ENCODE peak calls at places on chromosome 4, in nine cellular contexts. X is stimulated activated CD8-positive, alpha-beta memory T cell treated with anti-CD3 and anti-CD28 coated beads, Interleukin-7, amount 100 ng/mL, for 1 hour; W is cardiac septum; C is mucosa of descending colon; B is NCI-H1105; Z is hypothalamus; E is stimulated activated CD4-positive, alpha-beta T cell treated with anti-CD3 and anti-CD28 coated beads, Interleukin-2, amount 100 ng/mL, for 48 hours; K is astrocyte of the hippocampus; S is HT1080. O is an unnamed sample.

GRCh38 chr4:87152310-87153061 is 67.9 kb downstream of the KLHL8 start:
- DNase-seq in X (no peak), W (no peak), C (no peak), B (no peak), Z (no peak), E (no peak), K (no peak), S (peak; percentile 23), O (no peak)

GRCh38 chr4:69066945-69067344 is 29.3 kb upstream of the UGT2B7 start:
- DNase-seq in X (no peak), W (no peak), C (no peak), B (no peak), Z (no peak), E (no peak), K (no peak), S (peak; percentile 61), O (peak; percentile 27)

GRCh38 chr4:105808459-105809041 is 86.7 kb upstream of the NPNT start:
- DNase-seq in X (no peak), W (no peak), C (no peak), B (no peak), Z (no peak), E (no peak), K (peak; percentile 60), S (peak; percentile 62), O (no peak)

GRCh38 chr4:125828316-125828715 is 513.6 kb downstream of the FAT4 start:
- DNase-seq in X (no peak), W (no peak), C (no peak), B (no peak), Z (no peak), E (no peak), K (no peak), S (no peak), O (no peak)

GRCh38 chr4:140027135-140027534 is 126.8 kb downstream of the MAML3 start:
- DNase-seq in X (no peak), W (no peak), C (no peak), B (no peak), Z (no peak), E (no peak), K (no peak), S (no peak), O (no peak)

GRCh38 chr4:40648141-40648540 is 18.5 kb upstream of the RBM47 start:
- DNase-seq in X (no peak), W (no peak), C (no peak), B (no peak), Z (no peak), E (no peak), K (no peak), S (no peak), O (no peak)

GRCh38 chr4:150743564-150744342 is 161.8 kb downstream of the MAB21L2 start:
- DNase-seq in X (no peak), W (no peak), C (no peak), B (no peak), Z (no peak), E (no peak), K (no peak), S (no peak), O (no peak)

GRCh38 chr4:2136736-2137135 is 77.6 kb downstream of the NAT8L start:
- DNase-seq in X (no peak), W (no peak), C (no peak), B (no peak), Z (no peak), E (no peak), K (no peak), S (no peak), O (no peak)

GRCh38 chr4:106021737-106022410 is 126.6 kb downstream of the NPNT start:
- DNase-seq in X (no peak), W (no peak), C (no peak), B (no peak), Z (no peak), E (no peak), K (peak; percentile 84), S (no peak), O (no peak)

GRCh38 chr4:143700060-143700419 is 435 bp downstream of the FREM3 start:
- DNase-seq in X (no peak), W (no peak), C (peak; percentile 45), B (no peak), Z (no peak), E (no peak), K (peak; percentile 38), S (no peak), O (no peak)

GRCh38 chr4:122503214-122503613 is 46.7 kb upstream of the IL2 start:
- DNase-seq in X (no peak), W (no peak), C (no peak), B (no peak), Z (no peak), E (no peak), K (no peak), S (no peak), O (no peak)

GRCh38 chr4:154559931-154560801 is 2.6 kb upstream of the FGB start:
- DNase-seq in X (no peak), W (no peak), C (no peak), B (no peak), Z (no peak), E (no peak), K (no peak), S (no peak), O (peak; percentile 3)

GRCh38 chr4:78457751-78458150 is 93.8 kb upstream of the ANXA3 start:
- DNase-seq in X (no peak), W (no peak), C (no peak), B (no peak), Z (no peak), E (no peak), K (no peak), S (no peak), O (no peak)

GRCh38 chr4:5143940-5144339 is 92.7 kb downstream of the STK32B start:
- DNase-seq in X (no peak), W (no peak), C (no peak), B (no peak), Z (no peak), E (no peak), K (no peak), S (no peak), O (no peak)

GRCh38 chr4:70008771-70009170 is 13.0 kb downstream of the STATH start:
- DNase-seq in X (no peak), W (no peak), C (no peak), B (no peak), Z (no peak), E (no peak), K (peak; percentile 7), S (no peak), O (no peak)

GRCh38 chr4:164956766-164957643 is 20.5 kb downstream of the TRIM61 start:
- DNase-seq in X (peak; percentile 41), W (peak; percentile 83), C (peak; percentile 89), B (peak; percentile 73), Z (peak; percentile 44), E (peak; percentile 60), K (peak; percentile 87), S (peak; percentile 75), O (no peak)

GRCh38 chr4:110106946-110107325 is 91.5 kb downstream of the ELOVL6 start:
- DNase-seq in X (no peak), W (no peak), C (no peak), B (no peak), Z (no peak), E (no peak), K (peak; percentile 69), S (peak; percentile 56), O (no peak)

GRCh38 chr4:166324321-166324720 is 451.3 kb downstream of the TLL1 start:
- DNase-seq in X (no peak), W (no peak), C (no peak), B (no peak), Z (no peak), E (no peak), K (peak; percentile 7), S (peak; percentile 30), O (no peak)

GRCh38 chr4:150098214-150098613 is 20.0 kb downstream of the DCLK2 start:
- DNase-seq in X (no peak), W (no peak), C (no peak), B (no peak), Z (no peak), E (no peak), K (no peak), S (no peak), O (no peak)

GRCh38 chr4:188754372-188755002 is 615.2 kb downstream of the TRIML1 start:
- DNase-seq in X (no peak), W (no peak), C (no peak), B (no peak), Z (no peak), E (no peak), K (no peak), S (no peak), O (no peak)

GRCh38 chr4:127643791-127644190 is 11.0 kb downstream of the INTU start:
- DNase-seq in X (no peak), W (no peak), C (no peak), B (peak; percentile 59), Z (no peak), E (no peak), K (no peak), S (no peak), O (no peak)

GRCh38 chr4:1972414-1972813 is 36.4 kb downstream of the NELFA start:
- DNase-seq in X (no peak), W (no peak), C (no peak), B (no peak), Z (no peak), E (no peak), K (no peak), S (no peak), O (no peak)

GRCh38 chr4:7173821-7174220 is 18.5 kb upstream of the SORCS2 start:
- DNase-seq in X (no peak), W (peak; percentile 27), C (no peak), B (no peak), Z (no peak), E (no peak), K (no peak), S (no peak), O (no peak)

GRCh38 chr4:106277140-106277680 is 38.8 kb downstream of the TBCK start:
- DNase-seq in X (no peak), W (no peak), C (no peak), B (no peak), Z (no peak), E (no peak), K (no peak), S (no peak), O (no peak)

GRCh38 chr4:68735106-68735505 is 64.7 kb upstream of the UGT2B15 start:
- DNase-seq in X (no peak), W (no peak), C (no peak), B (no peak), Z (no peak), E (no peak), K (no peak), S (no peak), O (no peak)

GRCh38 chr4:109930872-109931271 is 18.2 kb downstream of the EGF start:
- DNase-seq in X (no peak), W (no peak), C (no peak), B (no peak), Z (no peak), E (no peak), K (no peak), S (no peak), O (no peak)

GRCh38 chr4:41264212-41264611 is 7.5 kb downstream of the UCHL1 start:
- DNase-seq in X (no peak), W (no peak), C (no peak), B (no peak), Z (no peak), E (no peak), K (no peak), S (no peak), O (no peak)

GRCh38 chr4:86895692-86896488 is 3.7 kb upstream of the C4orf36 start:
- DNase-seq in X (no peak), W (no peak), C (no peak), B (peak; percentile 41), Z (no peak), E (no peak), K (peak; percentile 79), S (peak; percentile 69), O (peak; percentile 62)

GRCh38 chr4:120215350-120215749 is 148.7 kb upstream of the MAD2L1 start:
- DNase-seq in X (no peak), W (no peak), C (no peak), B (no peak), Z (no peak), E (no peak), K (no peak), S (no peak), O (no peak)

GRCh38 chr4:94887027-94887426 is 129.3 kb downstream of the BMPR1B start:
- DNase-seq in X (no peak), W (no peak), C (no peak), B (no peak), Z (no peak), E (no peak), K (no peak), S (no peak), O (no peak)

GRCh38 chr4:188707036-188707435 is 567.8 kb downstream of the TRIML1 start:
- DNase-seq in X (no peak), W (no peak), C (no peak), B (no peak), Z (no peak), E (no peak), K (no peak), S (no peak), O (no peak)